ENCODE peak calls at places on chromosomes 2 and 18, in nine cellular contexts. R, T, E, G, W, X, H, N and B are unnamed samples.
A peak's percentile ranks its signal among the peaks of the same experiment; 100 is the strongest.

GRCh38 chr18:48699761-48700160 is 160.9 kb downstream of the CTIF start:
- DNase-seq in T (no peak), G (no peak), H (no peak), X (no peak), R (no peak), N (no peak), E (no peak), W (no peak), B (no peak)

GRCh38 chr2:98895221-98895620 is 40.8 kb downstream of the CRACDL start:
- DNase-seq in X (no peak), R (no peak), E (no peak), N (no peak), T (no peak), W (no peak), G (no peak), H (no peak), B (no peak)

GRCh38 chr2:30394096-30394495 is 53.0 kb upstream of the LCLAT1 start:
- DNase-seq in W (peak; percentile 71), R (no peak), N (no peak), T (no peak), G (no peak), X (no peak), H (no peak), E (no peak), B (no peak)

GRCh38 chr2:177400337-177400923 is 7.9 kb downstream of the AGPS start:
- DNase-seq in R (no peak), T (no peak), X (no peak), H (no peak), N (no peak), W (no peak), E (no peak), G (no peak), B (no peak)

GRCh38 chr2:196473617-196474016 is 165.9 kb upstream of the CCDC150 start:
- DNase-seq in H (no peak), N (no peak), W (no peak), G (no peak), X (no peak), E (no peak), R (no peak), T (no peak), B (no peak)

GRCh38 chr2:180743412-180743811 is 237.0 kb upstream of the UBE2E3 start:
- DNase-seq in T (no peak), E (no peak), G (no peak), X (no peak), R (no peak), H (no peak), W (no peak), N (no peak), B (no peak)

GRCh38 chr2:23008951-23009350 is 376.0 kb upstream of the KLHL29 start:
- DNase-seq in H (no peak), R (no peak), X (no peak), G (no peak), E (no peak), W (no peak), N (no peak), T (peak; percentile 40), B (no peak)

GRCh38 chr2:28802975-28803429 is 7.6 kb upstream of the SPDYA start:
- DNase-seq in T (no peak), W (no peak), H (no peak), E (no peak), R (no peak), X (no peak), N (no peak), G (peak; percentile 20), B (no peak)

GRCh38 chr2:226115102-226115831 is 684.4 kb downstream of the IRS1 start:
- DNase-seq in H (no peak), R (no peak), E (no peak), X (peak; percentile 92), T (no peak), W (no peak), N (peak; percentile 99), G (peak; percentile 96), B (peak; percentile 88)

GRCh38 chr2:201574754-201575153 is 68.5 kb downstream of the TMEM237 start:
- DNase-seq in E (no peak), N (no peak), W (no peak), X (no peak), G (no peak), H (no peak), R (no peak), T (no peak), B (no peak)